ENCODE peak calls at places on chromosomes 2 and 18, in four cellular contexts. Q, U, S and V are unnamed samples.

GRCh38 chr2:235793163-235793752 is 299.4 kb downstream of the AGAP1 start:
- DNase-seq in Q (peak), U (peak), S (peak), V (peak)

GRCh38 chr2:28828382-28828781 is 17.7 kb downstream of the SPDYA start:
- DNase-seq in Q (no peak), U (no peak), S (no peak), V (peak)

GRCh38 chr2:142254057-142254456 is 123.2 kb upstream of the LRP1B start:
- DNase-seq in Q (no peak), U (no peak), S (no peak), V (no peak)

GRCh38 chr2:3145471-3146027 is 232.1 kb downstream of the EIPR1 start:
- DNase-seq in Q (no peak), U (no peak), S (no peak), V (no peak)

GRCh38 chr2:112794131-112794733 is 9.9 kb upstream of the IL1A start:
- DNase-seq in Q (no peak), U (no peak), S (peak), V (peak)

GRCh38 chr2:138125306-138125900 is 161.1 kb downstream of the HNMT start:
- DNase-seq in Q (no peak), U (no peak), S (no peak), V (no peak)

GRCh38 chr2:126945118-126945517 is 46.4 kb downstream of the TEX51 start:
- DNase-seq in Q (peak), U (no peak), S (no peak), V (peak)

GRCh38 chr2:173407176-173407575 is 52.5 kb downstream of the CDCA7 start:
- DNase-seq in Q (no peak), U (no peak), S (no peak), V (no peak)

GRCh38 chr2:189798312-189799029 is 14.2 kb downstream of the PMS1 start:
- DNase-seq in Q (peak), U (peak), S (peak), V (peak)

GRCh38 chr18:57864615-57865121 is 61.6 kb upstream of the ATP8B1 start:
- DNase-seq in Q (no peak), U (no peak), S (no peak), V (no peak)

GRCh38 chr2:85472265-85472664 is 53.8 kb downstream of the SH2D6 start:
- DNase-seq in Q (no peak), U (no peak), S (no peak), V (peak)

GRCh38 chr2:79511320-79511951 is 1.4 kb upstream of the CTNNA2 start:
- DNase-seq in Q (no peak), U (peak), S (peak), V (peak)

GRCh38 chr2:177573120-177573519 is 180.5 kb downstream of the AGPS start:
- DNase-seq in Q (no peak), U (peak), S (no peak), V (peak)

GRCh38 chr2:222693837-222694236 is 22.4 kb downstream of the MOGAT1 start:
- DNase-seq in Q (no peak), U (peak), S (peak), V (peak)

GRCh38 chr2:24793752-24794477 is 690 bp downstream of the CENPO start:
- DNase-seq in Q (no peak), U (peak), S (peak), V (peak)

GRCh38 chr2:102002229-102002628 is 10.5 kb downstream of the IL1R2 start:
- DNase-seq in Q (no peak), U (no peak), S (no peak), V (no peak)

GRCh38 chr2:97961534-97961933 is 34.2 kb downstream of the TMEM131 start:
- DNase-seq in Q (no peak), U (no peak), S (no peak), V (no peak)

GRCh38 chr2:117691980-117692379 is 122.5 kb upstream of the DDX18 start:
- DNase-seq in Q (no peak), U (no peak), S (no peak), V (no peak)

GRCh38 chr2:117684919-117685318 is 129.6 kb upstream of the DDX18 start:
- DNase-seq in Q (no peak), U (no peak), S (no peak), V (no peak)

GRCh38 chr2:117686699-117687098 is 127.8 kb upstream of the DDX18 start:
- DNase-seq in Q (no peak), U (no peak), S (no peak), V (no peak)
- H2AFZ ChIP-seq in Q (no peak), U (no peak), S (no peak), V (no peak)

DNA sequence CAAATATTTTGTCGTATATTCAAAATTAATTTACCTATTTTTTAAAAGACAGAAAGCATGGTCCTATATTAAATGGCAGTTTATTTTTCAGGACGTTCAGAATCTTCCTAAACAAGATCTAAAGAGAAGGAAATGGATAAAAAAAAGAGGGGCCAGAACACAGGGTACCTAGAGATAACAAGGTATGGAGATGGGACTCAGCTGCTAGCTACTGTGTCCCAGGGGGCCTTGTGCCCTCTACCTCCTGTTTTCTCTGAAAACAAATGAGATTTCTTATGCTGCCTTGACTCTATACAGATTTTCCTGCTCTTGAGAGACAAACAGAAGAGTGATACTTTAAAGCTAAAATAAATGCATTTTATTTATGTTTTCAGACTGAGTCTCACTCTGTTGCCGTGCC is 9.3 kb downstream of the PRKD3 start:
- DNase-seq in Q (no peak), U (no peak), S (no peak), V (no peak)
- H3K27ac ChIP-seq in Q (no peak), U (no peak), S (no peak), V (no peak)

GRCh38 chr2:219521066-219521880 is 7.0 kb downstream of the ASIC4 start:
- DNase-seq in Q (peak), U (peak), S (peak), V (peak)
- H2AFZ ChIP-seq in Q (peak), U (peak), S (no peak), V (peak)

GRCh38 chr2:219437690-219438089 is 3.0 kb downstream of the SPEG start:
- DNase-seq in Q (no peak), U (no peak), S (no peak), V (no peak)
- H3K27ac ChIP-seq in Q (no peak), U (no peak), S (no peak), V (no peak)

DNA sequence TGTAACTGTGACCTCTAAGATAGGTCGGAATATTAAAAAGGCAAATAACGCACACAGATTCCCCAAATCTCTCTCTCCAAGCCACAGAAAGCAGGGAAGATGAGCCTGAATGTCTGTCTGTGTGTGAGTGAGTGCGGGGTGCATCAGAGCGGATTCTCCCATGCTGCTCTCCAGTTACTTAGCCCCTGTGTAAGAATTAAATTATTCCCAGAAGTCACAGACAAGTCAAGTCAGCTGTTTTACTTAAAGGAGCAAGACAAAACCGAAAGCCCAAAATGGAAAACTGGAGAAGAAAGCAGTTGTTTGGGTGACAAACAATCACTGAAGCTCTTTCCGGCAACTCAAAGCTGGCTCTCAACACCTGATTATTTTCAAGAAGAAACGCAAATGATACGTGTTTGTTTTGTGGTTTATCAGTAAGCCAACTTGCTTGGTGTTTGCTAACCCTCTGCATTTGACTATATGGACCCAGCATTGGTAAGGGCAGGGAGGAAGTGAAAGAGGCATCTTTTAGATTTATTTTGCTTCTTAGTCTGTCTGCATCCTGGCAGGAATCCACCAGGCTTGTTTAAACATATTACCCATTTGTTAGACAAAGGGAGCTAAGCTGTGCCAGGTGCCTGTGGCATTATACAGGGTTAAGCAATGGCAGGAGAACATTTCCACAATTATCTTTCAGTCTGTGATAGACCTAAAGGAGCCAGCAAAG is 121.5 kb upstream of the CREB1 start:
- DNase-seq in Q (no peak), U (peak), S (no peak), V (peak)
- H2AFZ ChIP-seq in Q (peak), U (peak), S (no peak), V (peak)

GRCh38 chr2:99184811-99185210 is 3.8 kb downstream of the MRPL30 start:
- DNase-seq in Q (no peak), U (no peak), S (no peak), V (no peak)

GRCh38 chr2:99183025-99183424 is 2.0 kb downstream of the MRPL30 start:
- DNase-seq in Q (no peak), U (peak), S (no peak), V (no peak)

DNA sequence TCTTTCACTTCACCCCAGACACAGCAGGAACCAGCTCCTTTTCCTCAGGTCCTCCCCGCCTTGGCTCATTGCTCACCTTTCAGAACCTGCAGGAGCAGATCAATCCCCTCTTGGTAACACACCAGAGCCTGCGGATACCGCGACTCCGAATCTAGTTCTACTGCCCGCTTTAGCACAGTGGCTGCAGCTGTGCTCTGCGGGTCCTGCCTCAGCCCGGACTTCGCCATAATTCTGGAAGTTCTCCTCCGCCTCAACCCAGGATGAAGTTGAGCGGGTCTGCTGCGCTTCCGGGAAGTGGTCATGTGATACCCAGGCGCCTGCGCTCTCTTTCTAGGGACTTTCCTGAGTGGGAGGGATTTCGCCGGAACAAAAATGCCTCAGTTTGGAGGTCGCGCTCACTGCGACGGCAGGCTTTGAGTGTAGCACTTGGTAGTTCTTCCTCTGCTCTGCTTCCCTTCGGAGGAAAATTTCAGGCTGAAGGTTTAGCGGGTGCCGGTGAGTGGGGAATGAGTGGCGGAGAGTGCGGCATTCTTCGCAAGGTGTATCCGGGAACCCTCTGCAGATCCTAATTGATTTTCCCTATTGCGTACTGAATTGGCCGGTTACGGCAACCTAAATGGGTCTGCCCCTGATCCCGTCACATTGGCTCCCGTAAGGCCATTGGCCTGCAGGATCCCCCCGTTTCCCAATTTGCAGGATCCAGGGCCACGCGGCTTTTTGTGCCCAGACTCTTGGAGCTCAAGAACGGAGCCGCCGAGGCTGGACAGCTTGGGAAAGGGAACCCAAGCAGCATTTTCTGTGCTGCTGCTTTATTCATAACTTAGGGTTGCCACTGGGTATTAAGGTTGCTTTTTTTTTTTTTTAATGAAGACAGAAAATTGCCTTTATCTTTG is at the start of the genes MITD1 and MRPL30:
- DNase-seq in Q (peak), U (peak), S (peak), V (peak)
- H3K27ac ChIP-seq in Q (peak), U (peak), S (peak), V (peak)

GRCh38 chr2:37742286-37742685 is 70.8 kb upstream of the CDC42EP3 start:
- DNase-seq in Q (no peak), U (peak), S (no peak), V (peak)
- H2AFZ ChIP-seq in Q (peak), U (peak), S (no peak), V (peak)